ENCODE peak calls at places on chromosomes 7 and 10, in nine cellular contexts. One of them, this sample, is unnamed.

GRCh38 chr10:133559216-133559615 is 6.2 kb downstream of the SYCE1 start:
- DNase-seq in testis: no peak
- DNase-seq in tibial nerve: no peak
- DNase-seq in ovary: no peak
- DNase-seq in HCT116: no peak
- DNase-seq in GM12878: no peak
- DNase-seq in esophagus squamous epithelium: no peak
- DNase-seq in A549: no peak
- DNase-seq in heart left ventricle: no peak
- DNase-seq in this sample: no peak

GRCh38 chr7:91408388-91409154 is 144.3 kb downstream of the FZD1 start:
- DNase-seq in testis: no peak
- DNase-seq in tibial nerve: no peak
- DNase-seq in ovary: no peak
- DNase-seq in HCT116: no peak
- DNase-seq in GM12878: no peak
- DNase-seq in esophagus squamous epithelium: no peak
- DNase-seq in A549: no peak
- DNase-seq in heart left ventricle: no peak
- DNase-seq in this sample: no peak

GRCh38 chr7:111438369-111439289 is 123.7 kb downstream of the IMMP2L start:
- DNase-seq in testis: no peak
- DNase-seq in tibial nerve: no peak
- DNase-seq in ovary: no peak
- DNase-seq in HCT116: no peak
- DNase-seq in GM12878: no peak
- DNase-seq in esophagus squamous epithelium: no peak
- DNase-seq in A549: peak
- DNase-seq in heart left ventricle: no peak
- DNase-seq in this sample: peak

GRCh38 chr10:1368772-1369171 is 312.6 kb downstream of the WDR37 start:
- DNase-seq in testis: peak
- DNase-seq in tibial nerve: no peak
- DNase-seq in ovary: no peak
- DNase-seq in HCT116: peak
- DNase-seq in GM12878: no peak
- DNase-seq in esophagus squamous epithelium: no peak
- DNase-seq in A549: peak
- DNase-seq in heart left ventricle: no peak
- DNase-seq in this sample: no peak

GRCh38 chr7:3787717-3788311 is 486.8 kb downstream of the SDK1 start:
- DNase-seq in testis: no peak
- DNase-seq in tibial nerve: no peak
- DNase-seq in ovary: no peak
- DNase-seq in HCT116: no peak
- DNase-seq in GM12878: no peak
- DNase-seq in esophagus squamous epithelium: no peak
- DNase-seq in A549: no peak
- DNase-seq in heart left ventricle: no peak
- DNase-seq in this sample: no peak

GRCh38 chr7:140078392-140078791 is 15.6 kb upstream of the PARP12 start:
- DNase-seq in testis: no peak
- DNase-seq in tibial nerve: no peak
- DNase-seq in ovary: no peak
- DNase-seq in HCT116: no peak
- DNase-seq in GM12878: no peak
- DNase-seq in esophagus squamous epithelium: no peak
- DNase-seq in A549: no peak
- DNase-seq in heart left ventricle: no peak
- DNase-seq in this sample: no peak

GRCh38 chr10:74058658-74059057 is 60.7 kb downstream of the VCL start:
- DNase-seq in testis: no peak
- DNase-seq in tibial nerve: no peak
- DNase-seq in ovary: no peak
- DNase-seq in HCT116: peak
- DNase-seq in GM12878: no peak
- DNase-seq in esophagus squamous epithelium: no peak
- DNase-seq in A549: peak
- DNase-seq in heart left ventricle: no peak
- DNase-seq in this sample: no peak

GRCh38 chr10:76285012-76285411 is 853.6 kb downstream of the LRMDA start:
- DNase-seq in testis: no peak
- DNase-seq in tibial nerve: no peak
- DNase-seq in ovary: no peak
- DNase-seq in HCT116: no peak
- DNase-seq in GM12878: no peak
- DNase-seq in esophagus squamous epithelium: no peak
- DNase-seq in A549: peak
- DNase-seq in heart left ventricle: no peak
- DNase-seq in this sample: peak

GRCh38 chr7:90692396-90692795 is 96.3 kb downstream of the CDK14 start:
- DNase-seq in testis: no peak
- DNase-seq in tibial nerve: no peak
- DNase-seq in ovary: no peak
- DNase-seq in HCT116: no peak
- DNase-seq in GM12878: no peak
- DNase-seq in esophagus squamous epithelium: no peak
- DNase-seq in A549: no peak
- DNase-seq in heart left ventricle: no peak
- DNase-seq in this sample: peak

GRCh38 chr10:15237351-15237750 is 68.9 kb upstream of the NMT2 start:
- DNase-seq in testis: no peak
- DNase-seq in tibial nerve: no peak
- DNase-seq in ovary: no peak
- DNase-seq in HCT116: no peak
- DNase-seq in GM12878: no peak
- DNase-seq in esophagus squamous epithelium: no peak
- DNase-seq in A549: peak
- DNase-seq in heart left ventricle: no peak
- DNase-seq in this sample: peak

GRCh38 chr7:591856-592628 is 72.4 kb upstream of the PDGFA start:
- DNase-seq in testis: no peak
- DNase-seq in tibial nerve: no peak
- DNase-seq in ovary: no peak
- DNase-seq in HCT116: no peak
- DNase-seq in GM12878: no peak
- DNase-seq in esophagus squamous epithelium: no peak
- DNase-seq in A549: no peak
- DNase-seq in heart left ventricle: no peak
- DNase-seq in this sample: no peak

GRCh38 chr7:92158660-92159575 is 20.0 kb downstream of the LRRD1 start:
- DNase-seq in testis: no peak
- DNase-seq in tibial nerve: no peak
- DNase-seq in ovary: no peak
- DNase-seq in HCT116: no peak
- DNase-seq in GM12878: no peak
- DNase-seq in esophagus squamous epithelium: no peak
- DNase-seq in A549: no peak
- DNase-seq in heart left ventricle: no peak
- DNase-seq in this sample: peak

GRCh38 chr10:14327535-14327934 is 3.2 kb downstream of the FRMD4A start:
- DNase-seq in testis: no peak
- DNase-seq in tibial nerve: no peak
- DNase-seq in ovary: no peak
- DNase-seq in HCT116: no peak
- DNase-seq in GM12878: no peak
- DNase-seq in esophagus squamous epithelium: no peak
- DNase-seq in A549: no peak
- DNase-seq in heart left ventricle: no peak
- DNase-seq in this sample: no peak

GRCh38 chr7:27123021-27123476 is 7.5 kb downstream of the HOXA4 start:
- DNase-seq in testis: no peak
- DNase-seq in tibial nerve: no peak
- DNase-seq in ovary: no peak
- DNase-seq in HCT116: no peak
- DNase-seq in GM12878: no peak
- DNase-seq in esophagus squamous epithelium: no peak
- DNase-seq in A549: no peak
- DNase-seq in heart left ventricle: no peak
- DNase-seq in this sample: peak

GRCh38 chr10:119177708-119178370 is 773 bp downstream of the PRDX3 start:
- DNase-seq in testis: peak
- DNase-seq in tibial nerve: no peak
- DNase-seq in ovary: no peak
- DNase-seq in HCT116: no peak
- DNase-seq in GM12878: no peak
- DNase-seq in esophagus squamous epithelium: no peak
- DNase-seq in A549: no peak
- DNase-seq in heart left ventricle: no peak
- DNase-seq in this sample: no peak

GRCh38 chr7:83162402-83163256 is at the start of gene PCLO:
- DNase-seq in testis: peak
- DNase-seq in tibial nerve: no peak
- DNase-seq in ovary: peak
- DNase-seq in HCT116: peak
- DNase-seq in GM12878: no peak
- DNase-seq in esophagus squamous epithelium: no peak
- DNase-seq in A549: peak
- DNase-seq in heart left ventricle: peak
- DNase-seq in this sample: peak
- TF ChIP-seq POLR2A in testis: peak
- TF ChIP-seq POLR2A in tibial nerve: no peak
- TF ChIP-seq POLR2A in ovary: no peak
- TF ChIP-seq POLR2A in HCT116: peak
- TF ChIP-seq POLR2A in GM12878: peak
- TF ChIP-seq POLR2A in esophagus squamous epithelium: no peak
- TF ChIP-seq POLR2A in A549: peak
- TF ChIP-seq POLR2A in heart left ventricle: no peak
- TF ChIP-seq POLR2A in this sample: no peak

DNA sequence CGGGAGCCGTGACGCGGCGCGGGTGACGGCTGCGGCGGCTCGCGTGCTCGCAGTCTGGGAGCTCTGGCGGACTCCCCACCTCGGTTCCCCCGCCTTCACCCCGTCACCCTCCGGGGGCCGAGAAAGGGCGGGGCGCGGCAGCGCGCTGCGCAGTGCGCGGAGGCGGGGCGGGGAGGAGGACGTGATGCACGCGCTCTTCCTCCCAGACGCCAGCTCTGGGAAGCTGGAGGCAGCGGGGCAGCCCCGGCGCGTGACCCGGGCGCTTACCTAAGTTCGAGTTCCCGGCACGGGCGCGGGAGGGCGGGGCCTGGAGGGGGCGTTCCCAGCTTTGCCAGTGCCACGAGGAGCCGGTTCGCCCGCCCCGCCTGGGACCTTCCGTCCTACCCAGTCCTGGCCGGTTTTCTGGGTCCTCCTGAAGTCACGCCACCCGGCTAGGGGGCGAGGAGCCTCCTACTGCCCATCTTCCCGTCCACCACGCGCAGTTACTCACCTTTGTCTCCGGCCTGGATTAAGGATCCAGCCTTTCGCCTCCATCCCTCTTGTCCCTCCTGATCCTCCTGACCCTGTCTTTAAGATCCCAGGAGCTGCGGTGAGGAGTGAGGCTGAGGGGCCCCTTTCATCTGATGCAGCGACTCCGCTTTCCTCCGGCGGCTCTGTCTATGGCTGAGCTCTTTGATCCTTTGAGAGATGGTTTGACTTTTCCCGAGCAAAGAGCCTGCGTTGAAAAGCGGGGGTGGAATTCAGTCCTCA is 443 bp upstream of the NAMPT start:
- DNase-seq in testis: peak
- DNase-seq in tibial nerve: peak
- DNase-seq in ovary: peak
- DNase-seq in HCT116: peak
- DNase-seq in GM12878: peak
- DNase-seq in esophagus squamous epithelium: peak
- DNase-seq in A549: peak
- DNase-seq in heart left ventricle: peak
- DNase-seq in this sample: peak
- TF ChIP-seq POLR2A in testis: no peak
- TF ChIP-seq POLR2A in tibial nerve: peak
- TF ChIP-seq POLR2A in ovary: peak
- TF ChIP-seq POLR2A in HCT116: peak
- TF ChIP-seq POLR2A in GM12878: peak
- TF ChIP-seq POLR2A in esophagus squamous epithelium: no peak
- TF ChIP-seq POLR2A in A549: peak
- TF ChIP-seq POLR2A in heart left ventricle: no peak
- TF ChIP-seq POLR2A in this sample: peak

DNA sequence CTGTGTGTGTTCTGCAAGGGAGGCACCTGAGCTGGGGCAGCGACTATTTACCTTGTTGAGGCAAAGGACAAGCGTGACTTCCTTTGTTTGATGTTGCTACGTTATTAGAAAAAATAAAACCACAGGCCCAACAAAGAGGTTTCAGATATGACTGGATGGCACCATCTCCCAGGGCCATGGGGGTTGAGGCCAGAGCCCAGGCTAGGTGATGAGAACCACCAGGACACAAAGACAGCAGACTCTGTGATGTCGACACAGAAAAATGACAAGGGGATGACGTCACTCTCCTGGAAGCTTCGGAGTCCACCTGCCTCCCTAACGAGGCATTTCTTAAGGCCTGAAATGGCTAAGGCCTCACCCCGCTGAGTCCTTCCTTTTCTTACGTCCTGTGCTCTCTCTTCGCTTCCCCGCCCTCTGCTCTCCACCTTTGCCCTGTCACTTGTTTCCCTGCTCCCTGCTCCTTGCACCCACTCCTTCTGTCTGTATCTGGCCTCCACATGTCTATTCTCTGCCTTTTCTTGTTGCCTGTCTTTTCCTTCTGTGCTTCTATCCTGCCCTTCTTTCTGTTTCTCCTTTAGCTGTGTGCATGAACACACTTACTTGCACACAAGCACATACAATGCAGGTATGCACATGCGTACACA is 82.9 kb upstream of the ADRB1 start:
- DNase-seq in testis: no peak
- DNase-seq in tibial nerve: no peak
- DNase-seq in ovary: no peak
- DNase-seq in HCT116: no peak
- DNase-seq in GM12878: no peak
- DNase-seq in esophagus squamous epithelium: no peak
- DNase-seq in A549: peak
- DNase-seq in heart left ventricle: no peak
- DNase-seq in this sample: no peak
- TF ChIP-seq POLR2A in testis: no peak
- TF ChIP-seq POLR2A in tibial nerve: no peak
- TF ChIP-seq POLR2A in ovary: no peak
- TF ChIP-seq POLR2A in HCT116: no peak
- TF ChIP-seq POLR2A in GM12878: no peak
- TF ChIP-seq POLR2A in esophagus squamous epithelium: no peak
- TF ChIP-seq POLR2A in A549: no peak
- TF ChIP-seq POLR2A in heart left ventricle: no peak
- TF ChIP-seq POLR2A in this sample: no peak

GRCh38 chr10:120641695-120642094 is 184.7 kb downstream of the PLPP4 start:
- DNase-seq in testis: no peak
- DNase-seq in tibial nerve: no peak
- DNase-seq in ovary: no peak
- DNase-seq in HCT116: no peak
- DNase-seq in GM12878: no peak
- DNase-seq in esophagus squamous epithelium: no peak
- DNase-seq in A549: no peak
- DNase-seq in heart left ventricle: no peak
- DNase-seq in this sample: no peak
- TF ChIP-seq POLR2A in testis: no peak
- TF ChIP-seq POLR2A in tibial nerve: no peak
- TF ChIP-seq POLR2A in ovary: no peak
- TF ChIP-seq POLR2A in HCT116: no peak
- TF ChIP-seq POLR2A in GM12878: no peak
- TF ChIP-seq POLR2A in esophagus squamous epithelium: no peak
- TF ChIP-seq POLR2A in A549: no peak
- TF ChIP-seq POLR2A in heart left ventricle: no peak
- TF ChIP-seq POLR2A in this sample: no peak

GRCh38 chr10:106380706-106381105 is 783.8 kb downstream of the SORCS1 start:
- DNase-seq in testis: no peak
- DNase-seq in tibial nerve: no peak
- DNase-seq in ovary: no peak
- DNase-seq in HCT116: no peak
- DNase-seq in GM12878: no peak
- DNase-seq in esophagus squamous epithelium: no peak
- DNase-seq in A549: no peak
- DNase-seq in heart left ventricle: no peak
- DNase-seq in this sample: no peak
- TF ChIP-seq POLR2A in testis: no peak
- TF ChIP-seq POLR2A in tibial nerve: no peak
- TF ChIP-seq POLR2A in ovary: no peak
- TF ChIP-seq POLR2A in HCT116: no peak
- TF ChIP-seq POLR2A in GM12878: no peak
- TF ChIP-seq POLR2A in esophagus squamous epithelium: no peak
- TF ChIP-seq POLR2A in A549: no peak
- TF ChIP-seq POLR2A in heart left ventricle: no peak
- TF ChIP-seq POLR2A in this sample: no peak

This sample was measured in IMR-90.